ENCODE peak calls at places on chromosomes 3 and 15, in six cellular contexts. P, R, K, U, Q and D are unnamed samples.

GRCh38 chr3:14253022-14253761 is 74.6 kb downstream of the LSM3 start:
- DNase-seq in P (no peak), R (no peak), K (peak), U (no peak), Q (peak), D (no peak)

GRCh38 chr3:35654471-35654870 is 15.1 kb downstream of the ARPP21 start:
- DNase-seq in P (no peak), R (no peak), K (no peak), U (no peak), Q (no peak), D (no peak)

GRCh38 chr3:30597131-30597768 is 9.2 kb upstream of the TGFBR2 start:
- DNase-seq in P (no peak), R (no peak), K (peak), U (no peak), Q (peak), D (peak)

GRCh38 chr3:187027531-187027936 is 97.2 kb downstream of the ST6GAL1 start:
- DNase-seq in P (no peak), R (peak), K (no peak), U (peak), Q (no peak), D (no peak)

GRCh38 chr3:196994056-196994455 is 25.4 kb upstream of the PIGZ start:
- DNase-seq in P (no peak), R (no peak), K (no peak), U (no peak), Q (no peak), D (no peak)

GRCh38 chr3:188523291-188523690 is 369.3 kb downstream of the LPP start:
- DNase-seq in P (no peak), R (no peak), K (no peak), U (no peak), Q (no peak), D (no peak)

GRCh38 chr15:94247789-94248638 is 16.7 kb downstream of the MCTP2 start:
- DNase-seq in P (no peak), R (no peak), K (peak), U (no peak), Q (no peak), D (no peak)

GRCh38 chr3:81436182-81436581 is 325.3 kb downstream of the GBE1 start:
- DNase-seq in P (no peak), R (no peak), K (no peak), U (no peak), Q (no peak), D (no peak)

GRCh38 chr15:59833366-59833765 is 144.2 kb upstream of the BNIP2 start:
- DNase-seq in P (no peak), R (no peak), K (no peak), U (no peak), Q (no peak), D (no peak)

GRCh38 chr3:89246326-89246725 is 138.9 kb downstream of the EPHA3 start:
- DNase-seq in P (no peak), R (no peak), K (no peak), U (no peak), Q (no peak), D (no peak)

GRCh38 chr3:119911748-119912147 is 129.8 kb downstream of the NR1I2 start:
- DNase-seq in P (no peak), R (no peak), K (no peak), U (no peak), Q (no peak), D (no peak)

GRCh38 chr3:138363322-138363721 is 14.9 kb downstream of the MRAS start:
- DNase-seq in P (no peak), R (no peak), K (no peak), U (no peak), Q (no peak), D (no peak)

GRCh38 chr3:144272715-144273114 is 301.1 kb downstream of the DIPK2A start:
- DNase-seq in P (no peak), R (no peak), K (no peak), U (no peak), Q (no peak), D (no peak)

GRCh38 chr15:55894406-55894965 is 98.9 kb downstream of the NEDD4 start:
- DNase-seq in P (no peak), R (no peak), K (no peak), U (no peak), Q (no peak), D (no peak)

GRCh38 chr3:63960048-63960711 is 48.0 kb upstream of the SCAANT1 start:
- DNase-seq in P (peak), R (no peak), K (no peak), U (no peak), Q (peak), D (no peak)

GRCh38 chr3:107861422-107861821 is 229.4 kb downstream of the CD47 start:
- DNase-seq in P (no peak), R (no peak), K (no peak), U (no peak), Q (no peak), D (no peak)

GRCh38 chr3:52490035-52490937 is 4.9 kb upstream of the STAB1 start:
- DNase-seq in P (no peak), R (no peak), K (no peak), U (no peak), Q (no peak), D (no peak)

GRCh38 chr3:152073267-152073666 is 195.5 kb upstream of the MBNL1 start:
- DNase-seq in P (peak), R (no peak), K (no peak), U (no peak), Q (peak), D (no peak)

GRCh38 chr3:42120866-42121265 is 29.7 kb downstream of the TRAK1 start:
- DNase-seq in P (peak), R (no peak), K (no peak), U (no peak), Q (peak), D (no peak)

GRCh38 chr3:33915796-33916589 is 117.6 kb downstream of the PDCD6IP start:
- DNase-seq in P (peak), R (peak), K (peak), U (no peak), Q (no peak), D (no peak)

GRCh38 chr15:40859206-40859851 is 14.7 kb downstream of the RHOV start:
- DNase-seq in P (peak), R (peak), K (peak), U (peak), Q (peak), D (peak)

GRCh38 chr3:196608693-196609092 is 30.8 kb upstream of the NRROS start:
- DNase-seq in P (no peak), R (no peak), K (no peak), U (no peak), Q (no peak), D (no peak)

GRCh38 chr15:22902578-22902977 is 64.1 kb downstream of the NIPA2 start:
- DNase-seq in P (no peak), R (no peak), K (no peak), U (no peak), Q (no peak), D (no peak)

GRCh38 chr15:80991446-80991845 is 1.8 kb upstream of the MESD start:
- DNase-seq in P (peak), R (no peak), K (no peak), U (peak), Q (peak), D (peak)

GRCh38 chr15:74431645-74432044 is 2.1 kb downstream of the SEMA7A start:
- DNase-seq in P (peak), R (peak), K (no peak), U (no peak), Q (peak), D (no peak)

GRCh38 chr15:80804970-80805495 is 25.9 kb downstream of the CEMIP start:
- DNase-seq in P (no peak), R (peak), K (peak), U (no peak), Q (no peak), D (no peak)

GRCh38 chr3:65785065-65785645 is 253.6 kb downstream of the MAGI1 start:
- DNase-seq in P (peak), R (no peak), K (peak), U (no peak), Q (peak), D (peak)